ENCODE peak calls at places on chromosomes 12 and 14, in eight cellular contexts. One of them, this sample, is unnamed.

GRCh38 chr14:102573591-102574046 is 18.8 kb upstream of the RCOR1 start:
- DNase-seq in MG63: no peak
- DNase-seq in T-cell: no peak
- DNase-seq in AG10803: no peak
- DNase-seq in HT-29: no peak
- DNase-seq in activated naive CD4-positive, alpha-beta T cell treated with anti-CD3 and anti-CD28 coated beads, Interleukin-2, amount 50 U/mL, for 16 hours: no peak
- DNase-seq in Karpas-422: peak
- DNase-seq in foreskin keratinocyte: no peak
- DNase-seq in this sample: no peak

GRCh38 chr12:112950701-112951100 is 12.4 kb downstream of the OAS3 start:
- DNase-seq in MG63: no peak
- DNase-seq in T-cell: no peak
- DNase-seq in AG10803: no peak
- DNase-seq in HT-29: no peak
- DNase-seq in activated naive CD4-positive, alpha-beta T cell treated with anti-CD3 and anti-CD28 coated beads, Interleukin-2, amount 50 U/mL, for 16 hours: no peak
- DNase-seq in Karpas-422: no peak
- DNase-seq in foreskin keratinocyte: no peak
- DNase-seq in this sample: no peak

GRCh38 chr14:91323671-91324605 is 79.4 kb upstream of the GPR68 start:
- DNase-seq in MG63: peak
- DNase-seq in T-cell: peak
- DNase-seq in AG10803: peak
- DNase-seq in HT-29: peak
- DNase-seq in activated naive CD4-positive, alpha-beta T cell treated with anti-CD3 and anti-CD28 coated beads, Interleukin-2, amount 50 U/mL, for 16 hours: peak
- DNase-seq in Karpas-422: peak
- DNase-seq in foreskin keratinocyte: peak
- DNase-seq in this sample: peak

GRCh38 chr12:79186506-79186905 is 321.9 kb downstream of the SYT1 start:
- DNase-seq in MG63: no peak
- DNase-seq in T-cell: no peak
- DNase-seq in AG10803: no peak
- DNase-seq in HT-29: no peak
- DNase-seq in activated naive CD4-positive, alpha-beta T cell treated with anti-CD3 and anti-CD28 coated beads, Interleukin-2, amount 50 U/mL, for 16 hours: no peak
- DNase-seq in Karpas-422: no peak
- DNase-seq in foreskin keratinocyte: no peak
- DNase-seq in this sample: no peak

GRCh38 chr14:92252291-92252690 is 70.7 kb upstream of the SLC24A4 start:
- DNase-seq in MG63: no peak
- DNase-seq in T-cell: no peak
- DNase-seq in AG10803: no peak
- DNase-seq in HT-29: no peak
- DNase-seq in activated naive CD4-positive, alpha-beta T cell treated with anti-CD3 and anti-CD28 coated beads, Interleukin-2, amount 50 U/mL, for 16 hours: no peak
- DNase-seq in Karpas-422: no peak
- DNase-seq in foreskin keratinocyte: no peak
- DNase-seq in this sample: no peak

GRCh38 chr12:71840226-71840847 is 778 bp downstream of the TBC1D15 start:
- DNase-seq in MG63: peak
- DNase-seq in T-cell: peak
- DNase-seq in AG10803: peak
- DNase-seq in HT-29: peak
- DNase-seq in activated naive CD4-positive, alpha-beta T cell treated with anti-CD3 and anti-CD28 coated beads, Interleukin-2, amount 50 U/mL, for 16 hours: no peak
- DNase-seq in Karpas-422: no peak
- DNase-seq in foreskin keratinocyte: peak
- DNase-seq in this sample: no peak

GRCh38 chr14:34138175-34138574 is 187.3 kb upstream of the EGLN3 start:
- DNase-seq in MG63: no peak
- DNase-seq in T-cell: no peak
- DNase-seq in AG10803: no peak
- DNase-seq in HT-29: no peak
- DNase-seq in activated naive CD4-positive, alpha-beta T cell treated with anti-CD3 and anti-CD28 coated beads, Interleukin-2, amount 50 U/mL, for 16 hours: no peak
- DNase-seq in Karpas-422: no peak
- DNase-seq in foreskin keratinocyte: no peak
- DNase-seq in this sample: no peak

GRCh38 chr12:19856389-19856788 is 417.1 kb downstream of the AEBP2 start:
- DNase-seq in MG63: no peak
- DNase-seq in T-cell: no peak
- DNase-seq in AG10803: peak
- DNase-seq in HT-29: no peak
- DNase-seq in activated naive CD4-positive, alpha-beta T cell treated with anti-CD3 and anti-CD28 coated beads, Interleukin-2, amount 50 U/mL, for 16 hours: no peak
- DNase-seq in Karpas-422: no peak
- DNase-seq in foreskin keratinocyte: no peak
- DNase-seq in this sample: no peak

GRCh38 chr12:51922762-51923505 is 15.6 kb downstream of the ACVRL1 start:
- DNase-seq in MG63: peak
- DNase-seq in T-cell: no peak
- DNase-seq in AG10803: peak
- DNase-seq in HT-29: peak
- DNase-seq in activated naive CD4-positive, alpha-beta T cell treated with anti-CD3 and anti-CD28 coated beads, Interleukin-2, amount 50 U/mL, for 16 hours: no peak
- DNase-seq in Karpas-422: no peak
- DNase-seq in foreskin keratinocyte: no peak
- DNase-seq in this sample: no peak

GRCh38 chr12:69837191-69838085 is 12.4 kb downstream of the MYRFL start:
- DNase-seq in MG63: no peak
- DNase-seq in T-cell: no peak
- DNase-seq in AG10803: no peak
- DNase-seq in HT-29: peak
- DNase-seq in activated naive CD4-positive, alpha-beta T cell treated with anti-CD3 and anti-CD28 coated beads, Interleukin-2, amount 50 U/mL, for 16 hours: no peak
- DNase-seq in Karpas-422: no peak
- DNase-seq in foreskin keratinocyte: no peak
- DNase-seq in this sample: no peak

GRCh38 chr12:23055004-23055403 is 430.0 kb downstream of the ETNK1 start:
- DNase-seq in MG63: peak
- DNase-seq in T-cell: no peak
- DNase-seq in AG10803: peak
- DNase-seq in HT-29: peak
- DNase-seq in activated naive CD4-positive, alpha-beta T cell treated with anti-CD3 and anti-CD28 coated beads, Interleukin-2, amount 50 U/mL, for 16 hours: no peak
- DNase-seq in Karpas-422: peak
- DNase-seq in foreskin keratinocyte: peak
- DNase-seq in this sample: no peak

GRCh38 chr14:90756755-90757345 is 59.4 kb downstream of the TTC7B start:
- DNase-seq in MG63: no peak
- DNase-seq in T-cell: no peak
- DNase-seq in AG10803: no peak
- DNase-seq in HT-29: no peak
- DNase-seq in activated naive CD4-positive, alpha-beta T cell treated with anti-CD3 and anti-CD28 coated beads, Interleukin-2, amount 50 U/mL, for 16 hours: no peak
- DNase-seq in Karpas-422: peak
- DNase-seq in foreskin keratinocyte: no peak
- DNase-seq in this sample: no peak

GRCh38 chr12:127640181-127640886 is 626.6 kb upstream of the TMEM132C start:
- DNase-seq in MG63: no peak
- DNase-seq in T-cell: no peak
- DNase-seq in AG10803: peak
- DNase-seq in HT-29: no peak
- DNase-seq in activated naive CD4-positive, alpha-beta T cell treated with anti-CD3 and anti-CD28 coated beads, Interleukin-2, amount 50 U/mL, for 16 hours: no peak
- DNase-seq in Karpas-422: no peak
- DNase-seq in foreskin keratinocyte: no peak
- DNase-seq in this sample: no peak

GRCh38 chr12:102962532-102962931 is 5.1 kb downstream of the ASCL1 start:
- DNase-seq in MG63: no peak
- DNase-seq in T-cell: no peak
- DNase-seq in AG10803: no peak
- DNase-seq in HT-29: no peak
- DNase-seq in activated naive CD4-positive, alpha-beta T cell treated with anti-CD3 and anti-CD28 coated beads, Interleukin-2, amount 50 U/mL, for 16 hours: no peak
- DNase-seq in Karpas-422: no peak
- DNase-seq in foreskin keratinocyte: no peak
- DNase-seq in this sample: no peak

GRCh38 chr12:110785240-110785639 is 42.5 kb upstream of the PPP1CC start:
- DNase-seq in MG63: no peak
- DNase-seq in T-cell: no peak
- DNase-seq in AG10803: no peak
- DNase-seq in HT-29: no peak
- DNase-seq in activated naive CD4-positive, alpha-beta T cell treated with anti-CD3 and anti-CD28 coated beads, Interleukin-2, amount 50 U/mL, for 16 hours: no peak
- DNase-seq in Karpas-422: no peak
- DNase-seq in foreskin keratinocyte: no peak
- DNase-seq in this sample: no peak

GRCh38 chr12:1131811-1132224 is 140.8 kb downstream of the ERC1 start:
- DNase-seq in MG63: peak
- DNase-seq in T-cell: no peak
- DNase-seq in AG10803: no peak
- DNase-seq in HT-29: no peak
- DNase-seq in activated naive CD4-positive, alpha-beta T cell treated with anti-CD3 and anti-CD28 coated beads, Interleukin-2, amount 50 U/mL, for 16 hours: no peak
- DNase-seq in Karpas-422: no peak
- DNase-seq in foreskin keratinocyte: no peak
- DNase-seq in this sample: no peak

GRCh38 chr12:101939856-101940265 is 62.5 kb downstream of the DRAM1 start:
- DNase-seq in MG63: peak
- DNase-seq in T-cell: peak
- DNase-seq in AG10803: peak
- DNase-seq in HT-29: peak
- DNase-seq in activated naive CD4-positive, alpha-beta T cell treated with anti-CD3 and anti-CD28 coated beads, Interleukin-2, amount 50 U/mL, for 16 hours: peak
- DNase-seq in Karpas-422: peak
- DNase-seq in foreskin keratinocyte: peak
- DNase-seq in this sample: peak

GRCh38 chr12:48924617-48925217 is 575 bp downstream of the FKBP11 start:
- DNase-seq in MG63: no peak
- DNase-seq in T-cell: peak
- DNase-seq in AG10803: peak
- DNase-seq in HT-29: peak
- DNase-seq in activated naive CD4-positive, alpha-beta T cell treated with anti-CD3 and anti-CD28 coated beads, Interleukin-2, amount 50 U/mL, for 16 hours: peak
- DNase-seq in Karpas-422: peak
- DNase-seq in foreskin keratinocyte: peak
- DNase-seq in this sample: peak

GRCh38 chr12:81502912-81503695 is 256.0 kb downstream of the PPFIA2 start:
- DNase-seq in MG63: peak
- DNase-seq in T-cell: no peak
- DNase-seq in AG10803: peak
- DNase-seq in HT-29: no peak
- DNase-seq in activated naive CD4-positive, alpha-beta T cell treated with anti-CD3 and anti-CD28 coated beads, Interleukin-2, amount 50 U/mL, for 16 hours: no peak
- DNase-seq in Karpas-422: no peak
- DNase-seq in foreskin keratinocyte: peak
- DNase-seq in this sample: no peak

GRCh38 chr12:47189753-47190152 is 110.0 kb upstream of the AMIGO2 start:
- DNase-seq in MG63: no peak
- DNase-seq in T-cell: no peak
- DNase-seq in AG10803: no peak
- DNase-seq in HT-29: no peak
- DNase-seq in activated naive CD4-positive, alpha-beta T cell treated with anti-CD3 and anti-CD28 coated beads, Interleukin-2, amount 50 U/mL, for 16 hours: no peak
- DNase-seq in Karpas-422: no peak
- DNase-seq in foreskin keratinocyte: no peak
- DNase-seq in this sample: no peak

GRCh38 chr12:79223761-79224160 is 359.2 kb downstream of the SYT1 start:
- DNase-seq in MG63: no peak
- DNase-seq in T-cell: no peak
- DNase-seq in AG10803: no peak
- DNase-seq in HT-29: no peak
- DNase-seq in activated naive CD4-positive, alpha-beta T cell treated with anti-CD3 and anti-CD28 coated beads, Interleukin-2, amount 50 U/mL, for 16 hours: no peak
- DNase-seq in Karpas-422: no peak
- DNase-seq in foreskin keratinocyte: no peak
- DNase-seq in this sample: no peak

GRCh38 chr12:22529281-22530060 is 14.9 kb downstream of the C2CD5 start:
- DNase-seq in MG63: peak
- DNase-seq in T-cell: no peak
- DNase-seq in AG10803: peak
- DNase-seq in HT-29: peak
- DNase-seq in activated naive CD4-positive, alpha-beta T cell treated with anti-CD3 and anti-CD28 coated beads, Interleukin-2, amount 50 U/mL, for 16 hours: no peak
- DNase-seq in Karpas-422: peak
- DNase-seq in foreskin keratinocyte: peak
- DNase-seq in this sample: no peak

GRCh38 chr12:26713885-26714383 is 119.1 kb downstream of the ITPR2 start:
- DNase-seq in MG63: no peak
- DNase-seq in T-cell: no peak
- DNase-seq in AG10803: no peak
- DNase-seq in HT-29: no peak
- DNase-seq in activated naive CD4-positive, alpha-beta T cell treated with anti-CD3 and anti-CD28 coated beads, Interleukin-2, amount 50 U/mL, for 16 hours: no peak
- DNase-seq in Karpas-422: peak
- DNase-seq in foreskin keratinocyte: no peak
- DNase-seq in this sample: no peak

GRCh38 chr12:61993734-61994345 is 266.4 kb upstream of the USP15 start:
- DNase-seq in MG63: no peak
- DNase-seq in T-cell: no peak
- DNase-seq in AG10803: peak
- DNase-seq in HT-29: peak
- DNase-seq in activated naive CD4-positive, alpha-beta T cell treated with anti-CD3 and anti-CD28 coated beads, Interleukin-2, amount 50 U/mL, for 16 hours: no peak
- DNase-seq in Karpas-422: peak
- DNase-seq in foreskin keratinocyte: peak
- DNase-seq in this sample: no peak

GRCh38 chr12:6550294-6551062 is 5.4 kb downstream of the IFFO1 start:
- DNase-seq in MG63: no peak
- DNase-seq in T-cell: no peak
- DNase-seq in AG10803: no peak
- DNase-seq in HT-29: peak
- DNase-seq in activated naive CD4-positive, alpha-beta T cell treated with anti-CD3 and anti-CD28 coated beads, Interleukin-2, amount 50 U/mL, for 16 hours: no peak
- DNase-seq in Karpas-422: no peak
- DNase-seq in foreskin keratinocyte: no peak
- DNase-seq in this sample: no peak

GRCh38 chr12:30823140-30823669 is 68.5 kb upstream of the CAPRIN2 start:
- DNase-seq in MG63: no peak
- DNase-seq in T-cell: peak
- DNase-seq in AG10803: no peak
- DNase-seq in HT-29: no peak
- DNase-seq in activated naive CD4-positive, alpha-beta T cell treated with anti-CD3 and anti-CD28 coated beads, Interleukin-2, amount 50 U/mL, for 16 hours: peak
- DNase-seq in Karpas-422: no peak
- DNase-seq in foreskin keratinocyte: no peak
- DNase-seq in this sample: peak

GRCh38 chr12:90829044-90829443 is 125.9 kb downstream of the CCER1 start:
- DNase-seq in MG63: no peak
- DNase-seq in T-cell: no peak
- DNase-seq in AG10803: no peak
- DNase-seq in HT-29: no peak
- DNase-seq in activated naive CD4-positive, alpha-beta T cell treated with anti-CD3 and anti-CD28 coated beads, Interleukin-2, amount 50 U/mL, for 16 hours: no peak
- DNase-seq in Karpas-422: no peak
- DNase-seq in foreskin keratinocyte: no peak
- DNase-seq in this sample: no peak